ENCODE peak calls at places on chromosome 5, in ten cellular contexts. A is DMS153; V is HT-29; C is astrocyte; N is stimulated activated CD4-positive, alpha-beta T cell treated with anti-CD3 and anti-CD28 coated beads, Interleukin-1b, Interleukin-23, amount 100 ng/mL, for 24 hours; Y is NCI-H69; S is MV-4-11; R is stimulated activated effector memory CD8-positive, alpha-beta T cell treated with anti-CD3 and anti-CD28 coated beads, Interleukin-12 subunit alpha, Interleukin-12 subunit beta, amount 100 ng/mL, for 72 hours; Q is activated B cell treated with CpG ODN at 0.5 μM for 24 hours; P is ELF-1. D is an unnamed sample.

GRCh38 chr5:51411917-51412316 is 28.7 kb downstream of the ISL1 start:
- DNase-seq in A (no peak), V (no peak), C (no peak), N (no peak), Y (peak), S (no peak), R (no peak), Q (no peak), P (peak), D (no peak)

GRCh38 chr5:169861934-169862333 is 118.4 kb downstream of the INSYN2B start:
- DNase-seq in A (no peak), V (no peak), C (peak), N (no peak), Y (no peak), S (no peak), R (no peak), Q (no peak), P (no peak), D (no peak)

GRCh38 chr5:177099422-177100093 is 12.8 kb downstream of the FGFR4 start:
- DNase-seq in A (no peak), V (peak), C (no peak), N (no peak), Y (peak), S (no peak), R (no peak), Q (no peak), P (peak), D (no peak)

GRCh38 chr5:129063483-129064136 is 30.9 kb upstream of the ISOC1 start:
- DNase-seq in A (no peak), V (no peak), C (peak), N (no peak), Y (peak), S (no peak), R (no peak), Q (no peak), P (no peak), D (no peak)

GRCh38 chr5:119377066-119377465 is 21.2 kb downstream of the TNFAIP8 start:
- DNase-seq in A (no peak), V (no peak), C (no peak), N (no peak), Y (no peak), S (no peak), R (no peak), Q (no peak), P (no peak), D (no peak)

GRCh38 chr5:135155616-135156214 is 121.7 kb upstream of the PITX1 start:
- DNase-seq in A (peak), V (no peak), C (no peak), N (no peak), Y (peak), S (no peak), R (no peak), Q (no peak), P (no peak), D (no peak)

GRCh38 chr5:135013947-135014570 is 20.0 kb downstream of the PITX1 start:
- DNase-seq in A (no peak), V (no peak), C (peak), N (no peak), Y (peak), S (no peak), R (no peak), Q (no peak), P (peak), D (peak)

GRCh38 chr5:1402611-1403255 is 42.5 kb downstream of the SLC6A3 start:
- DNase-seq in A (no peak), V (no peak), C (no peak), N (no peak), Y (no peak), S (no peak), R (no peak), Q (no peak), P (no peak), D (no peak)

GRCh38 chr5:42960472-42960871 is 79.6 kb downstream of the ANXA2R start:
- DNase-seq in A (no peak), V (no peak), C (no peak), N (no peak), Y (no peak), S (no peak), R (no peak), Q (no peak), P (no peak), D (no peak)

GRCh38 chr5:148623741-148624140 is 30.6 kb downstream of the HTR4 start:
- DNase-seq in A (no peak), V (no peak), C (no peak), N (no peak), Y (no peak), S (no peak), R (no peak), Q (no peak), P (no peak), D (no peak)

GRCh38 chr5:127909078-127909477 is 174.5 kb upstream of the SLC12A2 start:
- DNase-seq in A (no peak), V (peak), C (peak), N (no peak), Y (peak), S (peak), R (no peak), Q (no peak), P (peak), D (no peak)

GRCh38 chr5:31380049-31380448 is 151.8 kb downstream of the DROSHA start:
- DNase-seq in A (no peak), V (no peak), C (no peak), N (no peak), Y (no peak), S (no peak), R (no peak), Q (no peak), P (no peak), D (no peak)

GRCh38 chr5:127564002-127564769 is 46.7 kb downstream of the PRRC1 start:
- DNase-seq in A (peak), V (peak), C (peak), N (peak), Y (peak), S (peak), R (peak), Q (no peak), P (no peak), D (no peak)

GRCh38 chr5:150614651-150615040 is 25.8 kb upstream of the SYNPO start:
- DNase-seq in A (no peak), V (no peak), C (no peak), N (no peak), Y (no peak), S (no peak), R (no peak), Q (no peak), P (no peak), D (no peak)

GRCh38 chr5:14816999-14817761 is 54.4 kb downstream of the ANKH start:
- DNase-seq in A (no peak), V (no peak), C (peak), N (peak), Y (no peak), S (peak), R (peak), Q (no peak), P (no peak), D (no peak)

GRCh38 chr5:63401434-63402046 is 560.7 kb downstream of the HTR1A start:
- DNase-seq in A (peak), V (peak), C (peak), N (peak), Y (peak), S (no peak), R (no peak), Q (no peak), P (peak), D (no peak)

GRCh38 chr5:52989781-52990530 is 804 bp downstream of the ITGA2 start:
- DNase-seq in A (no peak), V (peak), C (no peak), N (peak), Y (peak), S (no peak), R (no peak), Q (no peak), P (peak), D (peak)

GRCh38 chr5:167233507-167233906 is 1057.9 kb upstream of the WWC1 start:
- DNase-seq in A (no peak), V (no peak), C (peak), N (no peak), Y (no peak), S (no peak), R (no peak), Q (no peak), P (no peak), D (no peak)

GRCh38 chr5:64166201-64166959 is 737 bp downstream of the RNF180 start:
- DNase-seq in A (no peak), V (no peak), C (no peak), N (no peak), Y (peak), S (no peak), R (no peak), Q (no peak), P (no peak), D (no peak)

GRCh38 chr5:159096555-159097460 is 2.9 kb downstream of the EBF1 start:
- DNase-seq in A (no peak), V (no peak), C (no peak), N (no peak), Y (no peak), S (no peak), R (no peak), Q (peak), P (peak), D (peak)

GRCh38 chr5:175489693-175490443 is 11.5 kb downstream of the SFXN1 start:
- DNase-seq in A (no peak), V (no peak), C (no peak), N (no peak), Y (no peak), S (peak), R (no peak), Q (no peak), P (no peak), D (no peak)

GRCh38 chr5:36403601-36404311 is 102.1 kb upstream of the RANBP3L start:
- DNase-seq in A (no peak), V (no peak), C (peak), N (no peak), Y (no peak), S (peak), R (no peak), Q (no peak), P (no peak), D (peak)

GRCh38 chr5:123344819-123345426 is 78.3 kb downstream of the CEP120 start:
- DNase-seq in A (no peak), V (peak), C (peak), N (no peak), Y (peak), S (no peak), R (no peak), Q (no peak), P (peak), D (no peak)

GRCh38 chr5:98458004-98458403 is 315.5 kb upstream of the RGMB start:
- DNase-seq in A (no peak), V (no peak), C (peak), N (no peak), Y (no peak), S (no peak), R (no peak), Q (no peak), P (no peak), D (no peak)

GRCh38 chr5:136133416-136134383 is 1.1 kb downstream of the SMAD5 start:
- DNase-seq in A (no peak), V (peak), C (peak), N (no peak), Y (peak), S (peak), R (no peak), Q (no peak), P (peak), D (peak)

GRCh38 chr5:150120617-150121447 is 34.5 kb upstream of the CSF1R start:
- DNase-seq in A (no peak), V (no peak), C (no peak), N (no peak), Y (no peak), S (no peak), R (no peak), Q (no peak), P (peak), D (peak)

GRCh38 chr5:36162810-36163486 is 11.0 kb downstream of the SKP2 start:
- DNase-seq in A (no peak), V (no peak), C (no peak), N (no peak), Y (no peak), S (no peak), R (no peak), Q (no peak), P (no peak), D (no peak)

GRCh38 chr5:78717674-78718073 is 69.1 kb upstream of the LHFPL2 start:
- DNase-seq in A (no peak), V (no peak), C (peak), N (no peak), Y (no peak), S (no peak), R (no peak), Q (no peak), P (no peak), D (no peak)

GRCh38 chr5:178331491-178331981 is 98.9 kb upstream of the PHYKPL start:
- DNase-seq in A (no peak), V (peak), C (no peak), N (no peak), Y (peak), S (no peak), R (no peak), Q (no peak), P (peak), D (peak)

GRCh38 chr5:134503088-134503936 is 22.2 kb upstream of the JADE2 start:
- DNase-seq in A (no peak), V (peak), C (peak), N (peak), Y (peak), S (peak), R (peak), Q (no peak), P (peak), D (peak)

GRCh38 chr5:133065482-133065881 is 13.7 kb downstream of the HSPA4 start:
- DNase-seq in A (no peak), V (peak), C (no peak), N (no peak), Y (no peak), S (no peak), R (no peak), Q (no peak), P (no peak), D (no peak)

GRCh38 chr5:51685399-51685798 is 302.2 kb downstream of the ISL1 start:
- DNase-seq in A (no peak), V (no peak), C (no peak), N (no peak), Y (peak), S (no peak), R (no peak), Q (no peak), P (no peak), D (no peak)

GRCh38 chr5:142189813-142190212 is 81.2 kb downstream of the NDFIP1 start:
- DNase-seq in A (no peak), V (no peak), C (no peak), N (no peak), Y (no peak), S (no peak), R (no peak), Q (no peak), P (no peak), D (no peak)

GRCh38 chr5:61085885-61086284 is 76.4 kb downstream of the SMIM15 start:
- DNase-seq in A (no peak), V (no peak), C (no peak), N (no peak), Y (no peak), S (no peak), R (no peak), Q (no peak), P (no peak), D (no peak)

GRCh38 chr5:157148734-157149615 is 6.3 kb upstream of the MED7 start:
- DNase-seq in A (peak), V (peak), C (peak), N (peak), Y (peak), S (peak), R (peak), Q (no peak), P (peak), D (no peak)

GRCh38 chr5:56340196-56340980 is 107.3 kb upstream of the ANKRD55 start:
- DNase-seq in A (no peak), V (no peak), C (no peak), N (no peak), Y (no peak), S (no peak), R (no peak), Q (no peak), P (no peak), D (no peak)